ENCODE peak calls at places on chromosomes 11 and 22, in ten cellular contexts. O is tibial nerve, X is lower leg skin, W is AG09309, M is left ventricle myocardium inferior, A is fibroblast of lung, N is MCF 10A, B is B cell, P is GM23338, C is cardiac muscle cell. E is an unnamed sample.

GRCh38 chr11:1563149-1563638 is 8.9 kb downstream of the DUSP8 start:
- DNase-seq in O (no peak), X (no peak), W (no peak), M (no peak), A (no peak), N (no peak), B (no peak), P (no peak), C (no peak), E (no peak)

GRCh38 chr11:61616443-61616842 is 35.6 kb upstream of the SYT7 start:
- DNase-seq in O (no peak), X (no peak), W (no peak), M (no peak), A (peak), N (no peak), B (no peak), P (no peak), C (no peak), E (peak)

GRCh38 chr22:22167791-22168189 is 76.8 kb upstream of the VPREB1 start:
- DNase-seq in O (no peak), X (no peak), W (no peak), M (no peak), A (no peak), N (no peak), B (peak), P (no peak), C (no peak), E (no peak)

GRCh38 chr11:9573775-9574555 is 495 bp downstream of the WEE1 start:
- DNase-seq in O (no peak), X (peak), W (no peak), M (peak), A (no peak), N (no peak), B (peak), P (no peak), C (peak), E (no peak)

GRCh38 chr11:8260202-8260996 is 3.3 kb downstream of the LMO1 start:
- DNase-seq in O (no peak), X (peak), W (no peak), M (no peak), A (no peak), N (no peak), B (no peak), P (no peak), C (no peak), E (no peak)

GRCh38 chr11:7278314-7278917 is 26.7 kb downstream of the SYT9 start:
- DNase-seq in O (no peak), X (no peak), W (peak), M (no peak), A (peak), N (peak), B (no peak), P (peak), C (peak), E (peak)

GRCh38 chr22:42473484-42474193 is 41.4 kb upstream of the NFAM1 start:
- DNase-seq in O (no peak), X (no peak), W (peak), M (no peak), A (peak), N (peak), B (no peak), P (peak), C (peak), E (peak)

GRCh38 chr11:65112551-65113360 is 1.1 kb downstream of the TM7SF2 start:
- DNase-seq in O (no peak), X (no peak), W (no peak), M (peak), A (peak), N (no peak), B (peak), P (peak), C (peak), E (peak)

GRCh38 chr22:48574776-48575566 is 1252.7 kb downstream of the BRD1 start:
- DNase-seq in O (no peak), X (no peak), W (no peak), M (no peak), A (peak), N (no peak), B (no peak), P (peak), C (peak), E (peak)

GRCh38 chr22:24391836-24392217 is 35.6 kb upstream of the ADORA2A start:
- DNase-seq in O (no peak), X (no peak), W (peak), M (no peak), A (no peak), N (no peak), B (no peak), P (no peak), C (no peak), E (peak)

GRCh38 chr11:122706261-122706660 is 50.7 kb downstream of the UBASH3B start:
- DNase-seq in O (no peak), X (no peak), W (no peak), M (no peak), A (peak), N (no peak), B (no peak), P (no peak), C (no peak), E (peak)

GRCh38 chr11:45596571-45596970 is 68.9 kb downstream of the CHST1 start:
- DNase-seq in O (no peak), X (peak), W (no peak), M (no peak), A (no peak), N (no peak), B (no peak), P (no peak), C (no peak), E (no peak)

GRCh38 chr11:133819114-133819513 is 26.2 kb downstream of the SPATA19 start:
- DNase-seq in O (no peak), X (no peak), W (no peak), M (no peak), A (no peak), N (no peak), B (no peak), P (no peak), C (no peak), E (no peak)

GRCh38 chr11:69157156-69157821 is 1.6 kb downstream of the SMIM38 start:
- DNase-seq in O (peak), X (no peak), W (no peak), M (peak), A (peak), N (no peak), B (no peak), P (peak), C (no peak), E (peak)

GRCh38 chr11:59728913-59729312 is 15.3 kb upstream of the OR10V1 start:
- DNase-seq in O (no peak), X (no peak), W (no peak), M (no peak), A (no peak), N (no peak), B (no peak), P (no peak), C (no peak), E (no peak)

GRCh38 chr11:112588252-112588668 is 327.6 kb upstream of the PLET1 start:
- DNase-seq in O (peak), X (no peak), W (peak), M (peak), A (peak), N (peak), B (peak), P (peak), C (peak), E (peak)

DNA sequence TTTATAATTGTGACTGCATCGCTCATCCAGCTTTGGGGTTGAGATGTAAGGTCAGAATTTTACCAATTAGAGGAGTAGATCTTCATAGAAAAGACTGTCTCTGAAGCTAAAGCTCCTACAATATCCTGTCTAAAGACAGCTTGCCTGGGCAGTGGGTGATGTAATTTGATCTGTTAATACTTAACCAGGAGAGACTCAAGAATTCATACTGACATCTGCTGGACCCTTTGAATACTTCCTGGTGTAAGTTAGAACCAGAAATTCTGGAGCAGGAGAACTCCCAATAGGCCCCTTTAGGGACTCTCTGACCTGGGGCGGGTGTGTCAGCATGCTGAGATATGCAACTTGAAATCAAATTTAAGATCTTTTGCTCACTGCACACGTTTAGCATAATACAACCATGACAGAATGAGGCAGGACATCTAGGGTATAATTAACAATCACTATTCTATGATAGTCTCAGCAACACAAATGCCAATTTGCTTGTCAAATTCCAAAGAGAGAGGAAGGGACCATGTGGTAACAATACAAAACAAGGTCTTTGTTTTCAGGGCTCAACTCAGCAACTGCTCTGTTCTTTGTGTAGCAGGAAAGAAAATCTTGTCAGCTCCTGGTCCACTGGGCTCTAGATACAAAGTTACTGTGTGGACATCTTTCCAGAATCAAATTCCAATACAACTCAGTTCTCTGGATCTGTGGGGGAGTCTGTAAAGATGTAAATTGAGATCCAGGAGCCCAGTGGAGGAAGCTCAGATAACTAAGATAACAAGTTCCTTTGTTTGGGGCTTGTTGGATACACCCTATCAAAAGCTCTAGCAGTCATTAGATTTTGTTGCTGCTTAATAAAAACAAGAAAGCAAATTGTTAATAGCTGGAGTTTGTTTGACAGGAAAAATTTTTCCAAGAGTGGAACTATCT is 144.0 kb downstream of the INSC start:
- DNase-seq in O (no peak), X (no peak), W (no peak), M (no peak), A (peak), N (peak), B (no peak), P (peak), C (peak), E (peak)
- TF ChIP-seq CTCF in O (no peak), X (no peak), W (no peak), M (no peak), A (no peak), N (peak), B (no peak), P (no peak), C (no peak), E (peak)

GRCh38 chr22:25884121-25884520 is 142.1 kb downstream of the MYO18B start:
- DNase-seq in O (no peak), X (peak), W (no peak), M (no peak), A (no peak), N (no peak), B (no peak), P (no peak), C (no peak), E (no peak)

GRCh38 chr22:25878933-25879332 is 136.9 kb downstream of the MYO18B start:
- DNase-seq in O (no peak), X (no peak), W (no peak), M (no peak), A (no peak), N (no peak), B (no peak), P (no peak), C (no peak), E (no peak)

GRCh38 chr22:25882366-25882765 is 140.4 kb downstream of the MYO18B start:
- DNase-seq in O (no peak), X (no peak), W (no peak), M (no peak), A (no peak), N (no peak), B (no peak), P (no peak), C (no peak), E (no peak)

GRCh38 chr22:25881353-25881752 is 139.4 kb downstream of the MYO18B start:
- DNase-seq in O (no peak), X (peak), W (no peak), M (no peak), A (no peak), N (no peak), B (no peak), P (no peak), C (no peak), E (no peak)

GRCh38 chr22:25880524-25880923 is 138.5 kb downstream of the MYO18B start:
- DNase-seq in O (no peak), X (peak), W (no peak), M (no peak), A (no peak), N (no peak), B (no peak), P (peak), C (no peak), E (no peak)
- TF ChIP-seq CTCF in O (no peak), X (no peak), W (no peak), M (peak), A (no peak), N (no peak), B (no peak), P (peak), C (no peak), E (no peak)

GRCh38 chr11:27717801-27718229 is 17.6 kb upstream of the BDNF start:
- DNase-seq in O (no peak), X (no peak), W (no peak), M (no peak), A (peak), N (no peak), B (no peak), P (peak), C (no peak), E (peak)

GRCh38 chr11:27716216-27716615 is 16.0 kb upstream of the BDNF start:
- DNase-seq in O (no peak), X (no peak), W (no peak), M (no peak), A (peak), N (no peak), B (no peak), P (no peak), C (no peak), E (no peak)

GRCh38 chr11:27716850-27717249 is 16.6 kb upstream of the BDNF start:
- DNase-seq in O (no peak), X (no peak), W (peak), M (no peak), A (peak), N (no peak), B (no peak), P (peak), C (no peak), E (peak)

GRCh38 chr11:27718346-27718852 is 18.1 kb upstream of the BDNF start:
- DNase-seq in O (no peak), X (no peak), W (peak), M (no peak), A (peak), N (peak), B (no peak), P (peak), C (peak), E (peak)

GRCh38 chr11:27717377-27717776 is 17.1 kb upstream of the BDNF start:
- DNase-seq in O (no peak), X (no peak), W (no peak), M (no peak), A (peak), N (no peak), B (no peak), P (peak), C (no peak), E (peak)
- TF ChIP-seq CTCF in O (no peak), X (no peak), W (peak), M (no peak), A (peak), N (peak), B (no peak), P (peak), C (peak), E (peak)

GRCh38 chr11:116736763-116737162 is 36.0 kb downstream of the BUD13 start:
- DNase-seq in O (no peak), X (no peak), W (no peak), M (no peak), A (no peak), N (peak), B (no peak), P (peak), C (no peak), E (no peak)
- TF ChIP-seq CTCF in O (no peak), X (no peak), W (no peak), M (no peak), A (no peak), N (peak), B (no peak), P (peak), C (no peak), E (no peak)

GRCh38 chr11:100525197-100525596 is 161.9 kb upstream of the ARHGAP42 start:
- DNase-seq in O (no peak), X (no peak), W (no peak), M (no peak), A (no peak), N (peak), B (no peak), P (no peak), C (no peak), E (no peak)

GRCh38 chr11:100528872-100529416 is 158.1 kb upstream of the ARHGAP42 start:
- DNase-seq in O (no peak), X (no peak), W (no peak), M (no peak), A (no peak), N (no peak), B (no peak), P (no peak), C (no peak), E (no peak)

DNA sequence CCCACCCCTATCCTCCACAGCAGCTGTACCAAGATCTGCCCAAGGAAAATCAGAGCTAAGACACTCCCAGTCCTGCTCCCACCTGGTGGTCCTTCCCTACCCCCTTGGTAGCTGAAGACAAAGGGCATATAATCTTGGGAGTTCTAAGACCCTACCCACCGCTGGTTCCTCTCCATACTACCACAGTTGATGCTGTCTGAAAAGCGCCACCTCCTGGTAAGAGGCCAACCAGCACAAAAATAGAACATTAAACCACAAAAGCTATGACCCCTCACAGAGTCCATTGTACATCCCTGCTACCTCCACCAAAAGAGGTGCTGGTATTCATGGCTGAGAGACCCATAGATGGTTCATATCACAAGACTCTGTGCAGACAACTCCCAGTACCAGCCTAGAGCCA is 161.5 kb upstream of the ARHGAP42 start:
- DNase-seq in O (no peak), X (no peak), W (no peak), M (no peak), A (no peak), N (peak), B (no peak), P (peak), C (no peak), E (peak)
- TF ChIP-seq CTCF in O (no peak), X (no peak), W (no peak), M (no peak), A (no peak), N (no peak), B (no peak), P (peak), C (no peak), E (peak)

DNA sequence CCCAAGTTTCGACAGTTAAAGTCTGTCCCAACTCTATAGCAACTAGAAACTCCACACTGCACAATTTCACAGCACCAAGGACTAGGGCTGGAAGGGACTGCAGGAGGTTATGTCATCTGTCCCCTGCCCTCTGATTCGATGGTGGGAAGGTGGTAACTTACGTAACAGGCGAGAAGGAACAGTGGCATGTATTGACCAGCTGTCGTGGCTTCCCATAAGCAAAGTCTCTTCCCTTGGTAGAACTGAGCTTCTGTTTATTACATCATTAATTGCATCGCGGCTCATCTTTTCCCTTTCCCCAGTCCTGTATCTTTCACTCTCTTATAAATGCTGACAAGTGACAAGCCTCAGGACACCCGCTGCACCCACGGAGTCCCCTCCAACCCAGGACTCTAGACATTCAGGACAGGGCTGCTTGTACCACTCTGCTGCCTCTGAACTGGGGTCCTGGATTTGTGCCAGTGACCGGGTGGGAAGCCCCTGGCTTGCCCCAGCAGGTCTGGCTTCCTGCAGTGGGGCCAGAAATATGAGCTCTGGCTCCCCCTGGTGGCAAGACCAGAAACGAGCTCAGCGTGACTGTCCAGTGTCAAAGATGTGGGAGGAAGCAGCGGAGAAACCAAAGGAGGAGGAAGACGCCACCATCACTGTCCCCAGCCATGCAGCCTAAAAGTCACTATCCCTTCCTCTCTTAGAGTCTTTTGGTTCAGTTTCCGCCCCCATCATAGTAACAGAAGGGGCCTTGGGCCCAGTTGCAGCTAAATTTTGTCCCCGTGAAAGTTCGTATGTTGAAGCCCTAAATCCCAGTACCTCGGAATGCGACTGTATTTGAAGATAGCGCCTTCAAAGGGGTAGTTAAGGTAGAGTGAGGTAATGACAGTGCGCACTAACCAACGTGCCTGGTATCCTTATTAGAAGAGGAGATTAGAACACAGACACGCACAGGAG is 84.5 kb downstream of the ISX start:
- DNase-seq in O (no peak), X (peak), W (no peak), M (peak), A (peak), N (peak), B (peak), P (peak), C (peak), E (peak)
- TF ChIP-seq CTCF in O (peak), X (no peak), W (peak), M (peak), A (peak), N (peak), B (peak), P (peak), C (peak), E (peak)